ENCODE peak calls at places on chromosome 1, in seven cellular contexts. X is mucosa of gallbladder; T is stimulated activated CD4-positive, alpha-beta T cell treated with anti-CD3 and anti-CD28 coated beads, TNF-alpha, amount 100 ng/mL, for 24 hours; E is EH; B is bronchial epithelial cell; L is mesenteric fat pad; V is activated T-helper 1 cell treated with Interleukin-2 at 50 U/mL for 16 hours. M is an unnamed sample.

GRCh38 chr1:23596382-23597358 is 37.4 kb upstream of the ID3 start:
- DNase-seq in E (peak), B (no peak), V (no peak), T (no peak), X (no peak), L (no peak), M (no peak)

GRCh38 chr1:39047374-39048229 is 21.5 kb downstream of the NDUFS5 start:
- DNase-seq in T (no peak), X (no peak), L (peak), V (no peak), E (peak), B (peak), M (no peak)

GRCh38 chr1:16367258-16367967 is 371 bp downstream of the SZRD1 start:
- DNase-seq in X (peak), T (peak), L (peak), V (peak), E (peak), B (peak), M (peak)

GRCh38 chr1:226984521-226985238 is 44.6 kb downstream of the COQ8A start:
- DNase-seq in E (no peak), L (peak), X (no peak), V (no peak), T (no peak), B (no peak), M (no peak)

GRCh38 chr1:99544328-99544727 is 101.6 kb upstream of the PALMD start:
- DNase-seq in X (no peak), T (no peak), E (peak), L (no peak), B (peak), V (no peak), M (no peak)

GRCh38 chr1:207925210-207925609 is 14.3 kb upstream of the CD34 start:
- DNase-seq in B (peak), X (peak), E (peak), L (no peak), V (no peak), T (no peak), M (no peak)

GRCh38 chr1:86926886-86927285 is 12.5 kb downstream of the HS2ST1 start:
- DNase-seq in V (no peak), T (no peak), L (no peak), B (peak), E (no peak), X (no peak), M (no peak)

GRCh38 chr1:156376958-156377919 is 8.2 kb downstream of the RHBG start:
- DNase-seq in L (no peak), X (no peak), B (no peak), V (no peak), E (no peak), T (no peak), M (no peak)

GRCh38 chr1:54371936-54372385 is 34.2 kb downstream of the SSBP3 start:
- DNase-seq in V (no peak), B (no peak), L (no peak), T (no peak), E (no peak), X (peak), M (no peak)

GRCh38 chr1:243786546-243786945 is 63.5 kb downstream of the AKT3 start:
- DNase-seq in X (no peak), L (no peak), B (no peak), T (no peak), V (no peak), E (peak), M (no peak)

M was measured in central memory CD4-positive, alpha-beta T cell.